ENCODE peak calls at places on chromosome 1, in five cellular contexts. B is uterus, C is heart left ventricle, Z is A673, K is fibroblast of lung. T is an unnamed sample.
A peak's percentile ranks its signal among the peaks of the same experiment; 100 is the strongest.

GRCh38 chr1:22417466-22417865 is 34.2 kb upstream of the ZBTB40 start:
- DNase-seq in K (no peak), C (no peak), Z (no peak), B (no peak), T (no peak)

GRCh38 chr1:17369466-17369865 is 2.5 kb upstream of the PADI6 start:
- DNase-seq in C (no peak), K (peak; percentile 77), B (no peak), Z (no peak), T (no peak)

GRCh38 chr1:84810343-84810742 is 82.7 kb downstream of the LPAR3 start:
- DNase-seq in Z (no peak), C (no peak), B (no peak), K (no peak), T (no peak)

GRCh38 chr1:47756411-47756810 is 240.8 kb downstream of the TRABD2B start:
- DNase-seq in B (no peak), K (no peak), C (no peak), Z (no peak), T (peak; percentile 67)

GRCh38 chr1:185420588-185421081 is 103.6 kb upstream of the IVNS1ABP start:
- DNase-seq in C (no peak), K (no peak), B (no peak), Z (no peak), T (no peak)

GRCh38 chr1:6103854-6104530 is 58.3 kb downstream of the KCNAB2 start:
- DNase-seq in B (no peak), C (no peak), K (no peak), Z (no peak), T (no peak)

GRCh38 chr1:201713093-201713810 is 115.7 kb upstream of the IPO9 start:
- DNase-seq in C (peak; percentile 94), B (peak; percentile 97), Z (peak; percentile 93), K (peak; percentile 99), T (peak; percentile 100)

GRCh38 chr1:153944005-153944821 is 2.3 kb downstream of the DENND4B start:
- DNase-seq in B (no peak), C (no peak), Z (peak; percentile 30), K (no peak), T (no peak)

GRCh38 chr1:7633521-7634245 is 137.4 kb upstream of the VAMP3 start:
- DNase-seq in K (no peak), Z (no peak), B (no peak), C (no peak), T (no peak)

GRCh38 chr1:220300442-220301121 is 28.3 kb upstream of the RAB3GAP2 start:
- DNase-seq in K (peak; percentile 93), C (peak; percentile 74), B (peak; percentile 74), Z (peak; percentile 84), T (peak; percentile 82)

GRCh38 chr1:69836961-69837636 is 269.4 kb downstream of the LRRC7 start:
- DNase-seq in C (no peak), B (no peak), Z (peak; percentile 52), K (peak; percentile 13), T (no peak)

GRCh38 chr1:224615861-224616760 is at the start of gene CNIH3:
- DNase-seq in Z (peak; percentile 71), B (no peak), K (peak; percentile 90), C (no peak), T (no peak)

GRCh38 chr1:78222225-78222961 is 176.6 kb downstream of the GIPC2 start:
- DNase-seq in C (no peak), B (no peak), Z (no peak), K (no peak), T (no peak)

GRCh38 chr1:22471078-22471477 is 19.4 kb downstream of the ZBTB40 start:
- DNase-seq in C (peak; percentile 62), K (peak; percentile 73), B (peak; percentile 28), Z (peak; percentile 30), T (no peak)

GRCh38 chr1:109671067-109671466 is 3.2 kb downstream of the GSTM2 start:
- DNase-seq in B (no peak), Z (no peak), C (no peak), K (no peak), T (no peak)

GRCh38 chr1:201346337-201346939 is 31.0 kb downstream of the TNNT2 start:
- DNase-seq in B (no peak), C (no peak), K (peak; percentile 49), Z (peak; percentile 80), T (no peak)

GRCh38 chr1:54456921-54457529 is 50.8 kb upstream of the SSBP3 start:
- DNase-seq in C (no peak), Z (no peak), B (no peak), K (no peak), T (peak; percentile 38)

GRCh38 chr1:201250326-201251011 is 32.8 kb upstream of the PKP1 start:
- DNase-seq in C (no peak), B (no peak), Z (no peak), K (no peak), T (peak; percentile 70)

DNA sequence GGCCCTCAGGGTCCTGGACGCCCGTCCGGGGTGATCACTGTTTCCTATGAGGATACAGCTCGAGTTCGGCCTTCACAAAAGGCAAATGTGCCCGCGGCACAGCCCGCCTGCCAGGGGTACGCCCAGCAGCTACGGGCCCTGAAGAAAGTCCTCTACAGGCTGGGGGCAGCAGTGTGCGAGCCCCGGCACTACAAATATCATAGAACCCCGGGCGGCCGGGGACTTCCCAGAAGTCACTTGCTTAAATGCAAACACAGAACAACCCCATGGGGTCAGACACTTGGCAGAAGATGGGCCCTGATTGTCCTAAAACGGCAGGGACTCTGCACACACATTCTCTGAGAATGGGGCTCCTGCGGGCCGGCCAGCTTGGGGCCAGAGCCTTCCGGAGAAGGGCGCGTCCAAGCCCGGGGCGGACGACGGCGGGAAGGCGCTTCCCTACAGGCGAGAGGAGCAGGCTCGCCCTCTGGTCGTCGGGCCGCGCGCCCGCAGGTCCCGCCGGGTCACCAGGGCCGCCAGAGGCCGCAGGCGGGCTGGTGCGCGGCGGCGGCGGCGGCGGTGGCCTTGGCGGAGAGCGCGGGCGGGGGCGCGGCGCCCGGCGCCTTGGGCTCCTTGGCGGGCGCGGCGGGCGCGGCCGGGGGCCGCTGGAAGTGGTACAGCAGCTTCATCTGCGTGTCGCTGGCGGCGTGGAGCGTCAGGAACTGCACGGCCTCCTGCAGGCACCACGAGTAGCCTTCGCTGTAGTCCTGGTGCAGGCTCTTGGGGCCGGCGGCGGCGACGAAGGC is 905 bp downstream of the HES5 start:
- DNase-seq in Z (peak; percentile 43), C (no peak), B (no peak), K (no peak), T (no peak)
- H3K27ac ChIP-seq in Z (no peak overlapping the region), C (peak overlapping the region; percentile 86), B (peak overlapping the region; percentile 15), K (no peak overlapping the region), T (peak overlapping the region; percentile 62)

GRCh38 chr1:52746189-52746588 is 19.9 kb downstream of the ZYG11B start:
- DNase-seq in C (no peak), K (no peak), Z (no peak), B (no peak), T (no peak)

GRCh38 chr1:52747450-52747849 is 21.2 kb downstream of the ZYG11B start:
- DNase-seq in K (no peak), C (no peak), Z (no peak), B (no peak), T (no peak)

GRCh38 chr1:52752427-52752826 is 26.2 kb downstream of the ZYG11B start:
- DNase-seq in K (peak; percentile 15), B (no peak), Z (no peak), C (no peak), T (no peak)

GRCh38 chr1:52751589-52752306 is 25.5 kb downstream of the ZYG11B start:
- DNase-seq in B (no peak), C (peak; percentile 30), K (peak; percentile 63), Z (peak; percentile 56), T (no peak)

DNA sequence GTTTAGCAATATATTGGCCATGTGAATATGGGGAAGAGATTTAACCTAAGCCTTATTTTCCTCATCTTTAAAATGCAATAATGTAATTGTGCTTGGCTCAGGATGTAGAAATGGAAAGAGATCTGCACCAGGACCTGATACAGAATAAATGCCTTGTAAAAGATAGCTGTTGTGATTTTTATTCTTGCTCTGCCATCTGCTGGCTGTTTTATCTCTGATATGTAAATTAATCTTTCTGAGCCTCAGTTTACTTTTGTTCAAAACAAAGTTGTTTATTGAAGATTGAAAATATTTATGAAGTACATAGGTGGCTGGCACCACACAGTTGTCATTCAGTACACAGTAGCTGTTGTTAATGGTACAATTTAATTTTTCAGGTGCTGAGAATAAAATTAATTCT is 21.9 kb downstream of the ZYG11B start:
- DNase-seq in K (no peak), C (no peak), Z (no peak), B (no peak), T (no peak)
- TF ChIP-seq CTCF in K (peak; percentile 21), C (peak; percentile 16), Z (peak; percentile 45), B (peak; percentile 12), T (no peak)

GRCh38 chr1:156115514-156116374 is 1.2 kb downstream of the LMNA start:
- DNase-seq in Z (peak; percentile 52), B (peak; percentile 65), C (peak; percentile 71), K (peak; percentile 56), T (no peak)

GRCh38 chr1:156118175-156118868 is 3.8 kb downstream of the LMNA start:
- DNase-seq in B (no peak), K (no peak), Z (no peak), C (peak; percentile 76), T (no peak)

GRCh38 chr1:156114919-156115513 is 505 bp downstream of the LMNA start:
- DNase-seq in B (no peak), K (no peak), Z (no peak), C (peak; percentile 61), T (no peak)

GRCh38 chr1:156119503-156120209 is 5.1 kb downstream of the LMNA start:
- DNase-seq in C (peak; percentile 54), K (peak; percentile 78), B (peak; percentile 63), Z (peak; percentile 64), T (no peak)

DNA sequence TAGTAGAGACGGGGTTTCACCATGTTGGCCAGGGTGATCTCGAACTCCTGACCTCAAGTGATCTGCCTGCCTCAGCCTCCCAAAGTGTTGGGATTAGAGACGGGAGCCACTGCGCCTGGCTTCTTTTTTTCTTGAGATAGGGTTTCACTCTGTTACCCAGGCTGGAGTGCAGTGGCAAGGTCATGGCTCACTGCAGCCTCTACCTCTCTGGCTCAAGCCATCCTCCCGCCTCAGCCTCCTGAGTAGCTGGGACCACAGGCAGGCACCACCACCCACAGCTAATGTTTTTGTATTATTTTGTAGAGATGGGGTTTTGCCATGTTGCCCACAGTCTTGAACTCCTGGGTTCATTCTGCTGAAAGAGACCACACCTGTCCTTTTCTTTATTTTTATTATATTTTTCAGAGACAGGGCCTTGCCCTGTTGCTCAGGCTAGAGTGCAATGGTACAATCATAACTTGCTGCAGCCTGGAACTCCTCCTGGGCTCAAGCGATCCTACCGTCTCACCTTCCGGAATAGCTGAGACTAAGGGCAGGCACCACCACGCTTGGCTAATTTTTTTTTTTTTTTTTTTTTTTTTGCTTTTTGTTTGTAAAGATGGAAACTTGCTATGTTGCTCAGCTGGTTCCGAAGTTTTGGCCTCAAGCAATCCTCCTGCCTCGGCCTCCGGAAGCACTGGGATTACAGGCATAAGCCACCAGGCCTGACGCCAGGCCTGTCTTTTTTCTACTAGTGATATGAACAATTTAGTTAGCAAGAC is 3.1 kb downstream of the LMNA start:
- DNase-seq in K (no peak), B (no peak), Z (no peak), C (no peak), T (no peak)
- H3K4me3 ChIP-seq in K (peak overlapping the region; percentile 93), B (peak overlapping the region; percentile 82), Z (no peak overlapping the region), C (peak overlapping the region; percentile 78), T (peak overlapping the region; percentile 96)

GRCh38 chr1:43569175-43569574 is 38.5 kb downstream of the PTPRF start:
- DNase-seq in Z (no peak), B (no peak), K (no peak), C (no peak), T (no peak)

GRCh38 chr1:43563779-43564616 is 33.3 kb downstream of the PTPRF start:
- DNase-seq in K (no peak), Z (no peak), C (no peak), B (peak; percentile 78), T (no peak)

GRCh38 chr1:43566382-43567035 is 35.8 kb downstream of the PTPRF start:
- DNase-seq in K (no peak), B (no peak), Z (no peak), C (no peak), T (no peak)

GRCh38 chr1:43564617-43565348 is 34.1 kb downstream of the PTPRF start:
- DNase-seq in B (no peak), Z (peak; percentile 15), K (no peak), C (no peak), T (no peak)

GRCh38 chr1:43565600-43566360 is 35.1 kb downstream of the PTPRF start:
- DNase-seq in Z (peak; percentile 80), B (peak; percentile 72), K (peak; percentile 65), C (peak; percentile 72), T (no peak)
- H3K27ac ChIP-seq in Z (no peak overlapping the region), B (peak overlapping the region; percentile 83), K (no peak overlapping the region), C (no peak overlapping the region), T (peak overlapping the region; percentile 53)